ENCODE peak calls at places on chromosomes 1 and 21, in ten cellular contexts. R is right atrium auricular region, V is uterus, U is nephron progenitor cell, E is fibroblast of lung, C is mammary epithelial cell, J is GM23338, S is neural crest cell, Y is endothelial cell, A is A549. Q is an unnamed sample.

GRCh38 chr1:18239671-18240070 is 132.1 kb downstream of the IGSF21 start:
- DNase-seq in R (no peak), V (no peak), U (no peak), E (no peak), C (no peak), J (no peak), S (no peak), Y (no peak), A (no peak), Q (no peak)

GRCh38 chr21:17949395-17949794 is 130.2 kb upstream of the C21orf91 start:
- DNase-seq in R (no peak), V (no peak), U (no peak), E (no peak), C (no peak), J (no peak), S (no peak), Y (no peak), A (no peak), Q (no peak)

GRCh38 chr1:10046356-10047085 is 13.8 kb downstream of the UBE4B start:
- DNase-seq in R (no peak), V (no peak), U (no peak), E (peak; percentile 71), C (no peak), J (no peak), S (no peak), Y (no peak), A (no peak), Q (no peak)

GRCh38 chr1:231315887-231316286 is 21.8 kb downstream of the EXOC8 start:
- DNase-seq in R (peak; percentile 18), V (no peak), U (peak; percentile 36), E (no peak), C (peak; percentile 8), J (peak; percentile 86), S (no peak), Y (peak; percentile 42), A (peak; percentile 33), Q (peak; percentile 66)

GRCh38 chr1:4005431-4005830 is 105.4 kb upstream of the C1orf174 start:
- DNase-seq in R (no peak), V (no peak), U (no peak), E (no peak), C (no peak), J (no peak), S (no peak), Y (no peak), A (no peak), Q (no peak)

GRCh38 chr1:15324867-15325335 is 77.9 kb downstream of the FHAD1 start:
- DNase-seq in R (no peak), V (no peak), U (no peak), E (no peak), C (no peak), J (no peak), S (no peak), Y (no peak), A (no peak), Q (no peak)

GRCh38 chr1:87274851-87275250 is 53.8 kb upstream of the LMO4 start:
- DNase-seq in R (no peak), V (no peak), U (no peak), E (no peak), C (no peak), J (no peak), S (no peak), Y (no peak), A (no peak), Q (no peak)

GRCh38 chr21:32056791-32057190 is 184.0 kb downstream of the HUNK start:
- DNase-seq in R (no peak), V (no peak), U (no peak), E (no peak), C (no peak), J (peak; percentile 74), S (no peak), Y (no peak), A (no peak), Q (no peak)

GRCh38 chr1:82269466-82269865 is 468.7 kb downstream of the ADGRL2 start:
- DNase-seq in R (no peak), V (no peak), U (no peak), E (peak; percentile 58), C (peak; percentile 62), J (no peak), S (no peak), Y (no peak), A (no peak), Q (no peak)

GRCh38 chr1:116927049-116927798 is 17.5 kb downstream of the PTGFRN start:
- DNase-seq in R (no peak), V (no peak), U (no peak), E (no peak), C (no peak), J (no peak), S (no peak), Y (no peak), A (no peak), Q (no peak)

GRCh38 chr1:219387211-219387610 is 213.5 kb downstream of the LYPLAL1 start:
- DNase-seq in R (no peak), V (no peak), U (no peak), E (no peak), C (no peak), J (no peak), S (no peak), Y (no peak), A (no peak), Q (no peak)

DNA sequence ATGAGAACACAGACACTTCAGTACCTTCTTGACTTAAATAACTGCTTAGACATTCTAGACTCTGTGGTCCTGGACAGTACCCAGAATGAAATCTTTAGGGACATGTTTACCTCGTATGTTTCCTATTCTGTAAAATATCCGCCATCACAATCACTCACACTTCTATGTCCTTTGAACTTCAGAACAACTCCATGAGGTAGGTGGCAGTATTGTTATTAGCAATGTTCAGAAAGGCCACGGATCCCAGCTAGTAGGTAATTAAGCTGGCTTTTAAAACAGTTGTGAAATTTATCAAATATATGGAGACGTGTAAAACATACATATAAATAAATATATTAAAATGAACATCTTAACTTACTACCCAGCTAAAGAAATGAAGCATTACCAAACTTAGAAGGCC is 83.4 kb downstream of the CACHD1 start:
- DNase-seq in R (no peak), V (no peak), U (no peak), E (no peak), C (no peak), J (no peak), S (no peak), Y (no peak), A (no peak), Q (no peak)
- TF ChIP-seq CTCF in R (no peak), V (no peak), U (no peak), E (no peak), C (no peak), J (peak; percentile 48), S (no peak), Y (no peak), A (peak; percentile 11), Q (no peak)

GRCh38 chr1:1344672-1345361 is 4.4 kb downstream of the DVL1 start:
- DNase-seq in R (no peak), V (no peak), U (peak; percentile 64), E (peak; percentile 88), C (peak; percentile 97), J (no peak), S (no peak), Y (peak; percentile 63), A (peak; percentile 84), Q (peak; percentile 73)
- TF ChIP-seq CTCF in R (no peak), V (peak; percentile 25), U (peak; percentile 56), E (peak; percentile 28), C (peak; percentile 47), J (peak; percentile 59), S (peak; percentile 61), Y (peak; percentile 44), A (peak; percentile 43), Q (no peak)

DNA sequence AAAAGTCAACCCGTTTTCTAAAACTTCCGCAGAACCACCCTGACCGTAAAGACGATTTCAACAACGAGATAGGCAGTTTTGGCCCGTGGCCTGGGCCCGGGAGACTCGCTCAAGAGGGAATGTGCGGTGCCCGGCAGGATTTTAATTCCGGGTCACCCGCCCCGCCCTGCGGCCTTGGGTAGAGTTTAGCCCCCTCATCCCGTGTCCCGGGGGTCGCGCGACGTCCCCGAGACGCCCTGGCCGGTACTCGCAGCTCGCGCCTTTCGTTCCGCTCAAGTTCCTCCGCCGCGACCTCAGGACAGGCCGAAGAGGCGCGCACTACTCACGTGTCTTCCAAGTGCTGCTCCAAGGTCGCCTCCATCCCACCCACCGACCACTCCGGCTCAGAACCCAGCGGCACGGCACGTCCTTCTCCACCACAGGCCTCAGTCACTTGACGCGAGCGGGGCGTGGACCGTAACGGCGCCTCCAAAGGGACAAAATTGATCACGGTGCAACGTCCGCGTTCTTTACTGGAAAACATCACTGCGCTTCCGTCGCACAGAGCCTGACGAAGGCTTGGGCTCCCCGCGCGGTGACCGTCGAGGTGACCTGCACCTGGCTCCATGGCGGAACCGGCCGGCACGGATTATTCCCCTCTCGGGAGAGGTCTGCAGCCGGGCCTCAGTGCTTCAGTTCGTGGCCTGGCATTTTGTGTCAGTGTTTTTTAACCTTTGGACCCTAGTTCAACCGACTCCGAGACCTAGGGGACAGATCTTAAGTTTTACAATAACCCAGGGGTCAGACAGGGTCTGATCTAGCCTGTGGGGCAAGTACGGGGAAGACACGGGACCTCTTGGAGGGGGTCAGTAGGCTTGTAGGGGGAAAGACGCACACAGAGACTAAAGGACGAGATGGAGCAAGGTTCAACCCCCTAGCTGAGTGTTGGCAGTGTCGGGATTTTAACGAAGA is at the start of gene LAMTOR5:
- DNase-seq in R (peak; percentile 97), V (peak; percentile 90), U (peak; percentile 85), E (peak; percentile 91), C (peak; percentile 89), J (peak; percentile 92), S (peak; percentile 91), Y (peak; percentile 91), A (peak; percentile 61), Q (peak; percentile 96)
- TF ChIP-seq CTCF in R (peak; percentile 42), V (peak; percentile 8), U (no peak), E (no peak), C (no peak), J (no peak), S (no peak), Y (no peak), A (no peak), Q (no peak)

GRCh38 chr1:12143631-12144155 is 23.1 kb upstream of the TNFRSF1B start:
- DNase-seq in R (peak; percentile 95), V (peak; percentile 75), U (no peak), E (peak; percentile 96), C (peak; percentile 98), J (no peak), S (no peak), Y (no peak), A (no peak), Q (no peak)
- TF ChIP-seq CTCF in R (peak; percentile 27), V (no peak), U (no peak), E (no peak), C (no peak), J (no peak), S (no peak), Y (no peak), A (no peak), Q (no peak)

GRCh38 chr1:41021526-41022308 is at the start of gene SLFNL1:
- DNase-seq in R (peak; percentile 67), V (no peak), U (peak; percentile 26), E (no peak), C (no peak), J (peak; percentile 76), S (no peak), Y (no peak), A (no peak), Q (peak; percentile 18)
- TF ChIP-seq CTCF in R (no peak), V (no peak), U (no peak), E (peak; percentile 30), C (no peak), J (peak; percentile 54), S (no peak), Y (no peak), A (no peak), Q (no peak)